ENCODE peak calls at places on chromosome 7, in seven cellular contexts. I is GM23248, T is A549, R is H1, W is GM23338, H is HCT116, V is neuronal stem cell. C is an unnamed sample.

GRCh38 chr7:47908726-47909125 is 39.5 kb downstream of the PKD1L1 start:
- DNase-seq in H (no peak), T (no peak), R (no peak), W (no peak), I (no peak), V (peak), C (no peak)

GRCh38 chr7:149005427-149006344 is 22.6 kb downstream of the PDIA4 start:
- DNase-seq in H (peak), I (peak), T (peak), R (peak), W (peak), V (peak), C (peak)

GRCh38 chr7:108972009-108972408 is 402.3 kb downstream of the DNAJB9 start:
- DNase-seq in V (no peak), H (no peak), W (no peak), I (no peak), R (no peak), T (no peak), C (no peak)

GRCh38 chr7:125775319-125775718 is 845.7 kb upstream of the POT1 start:
- DNase-seq in V (no peak), T (no peak), W (no peak), R (no peak), I (no peak), H (no peak), C (no peak)

GRCh38 chr7:17307033-17307432 is 8.6 kb downstream of the AHR start:
- DNase-seq in I (peak), W (no peak), H (no peak), V (no peak), T (no peak), R (no peak), C (peak)

GRCh38 chr7:87398441-87398840 is 53.0 kb downstream of the CROT start:
- DNase-seq in V (no peak), W (no peak), T (no peak), R (no peak), I (peak), H (no peak), C (peak)

GRCh38 chr7:150388306-150388705 is 9.2 kb downstream of the ZNF775 start:
- DNase-seq in H (no peak), R (no peak), V (no peak), T (no peak), I (no peak), W (no peak), C (no peak)

GRCh38 chr7:132930881-132931280 is 151.0 kb downstream of the CHCHD3 start:
- DNase-seq in V (peak), H (no peak), T (peak), R (no peak), I (no peak), W (peak), C (no peak)

GRCh38 chr7:116423499-116423898 is 76.0 kb upstream of the CAV2 start:
- DNase-seq in H (no peak), T (no peak), I (no peak), V (no peak), W (no peak), R (no peak), C (no peak)

GRCh38 chr7:99305473-99306260 is 20.0 kb upstream of the ARPC1A start:
- DNase-seq in H (no peak), T (no peak), W (no peak), I (peak), V (no peak), R (no peak), C (no peak)

GRCh38 chr7:16730937-16731336 is 22.6 kb upstream of the TSPAN13 start:
- DNase-seq in I (no peak), H (no peak), V (no peak), W (no peak), R (no peak), T (no peak), C (no peak)

GRCh38 chr7:6564091-6564770 is 13.0 kb upstream of the GRID2IP start:
- DNase-seq in T (no peak), V (no peak), R (no peak), H (no peak), I (peak), W (no peak), C (no peak)

GRCh38 chr7:157683251-157684156 is 346.7 kb downstream of the DNAJB6 start:
- DNase-seq in V (peak), H (no peak), T (no peak), I (no peak), R (no peak), W (no peak), C (no peak)

GRCh38 chr7:13990319-13990983 is 985 bp upstream of the ETV1 start:
- DNase-seq in R (no peak), H (no peak), W (peak), T (peak), I (peak), V (peak), C (peak)

GRCh38 chr7:24587853-24588252 is 14.6 kb downstream of the PALS2 start:
- DNase-seq in V (peak), R (no peak), T (peak), I (peak), W (peak), H (no peak), C (peak)

GRCh38 chr7:95367606-95368005 is 28.6 kb downstream of the PON3 start:
- DNase-seq in I (no peak), H (no peak), V (no peak), R (no peak), T (no peak), W (no peak), C (no peak)

GRCh38 chr7:92250603-92251002 is 4.8 kb downstream of the ANKIB1 start:
- DNase-seq in I (no peak), W (no peak), R (no peak), H (no peak), V (no peak), T (no peak), C (no peak)

GRCh38 chr7:471191-471865 is 48.3 kb downstream of the PDGFA start:
- DNase-seq in T (no peak), I (no peak), V (no peak), W (no peak), R (no peak), H (no peak), C (no peak)

GRCh38 chr7:3112499-3113134 is 69.0 kb upstream of the CARD11 start:
- DNase-seq in I (no peak), R (no peak), V (no peak), H (no peak), W (no peak), T (no peak), C (no peak)

GRCh38 chr7:41027428-41028115 is 675.3 kb downstream of the INHBA start:
- DNase-seq in T (peak), I (peak), H (no peak), W (no peak), V (no peak), R (no peak), C (peak)

GRCh38 chr7:100679927-100680588 is 6.5 kb downstream of the GNB2 start:
- DNase-seq in I (peak), R (no peak), V (no peak), H (no peak), W (peak), T (peak), C (peak)

GRCh38 chr7:36894190-36894589 is 169.9 kb upstream of the AOAH start:
- DNase-seq in W (no peak), H (no peak), V (no peak), I (no peak), T (no peak), R (no peak), C (no peak)

GRCh38 chr7:151592868-151593486 is 73.3 kb upstream of the RHEB start:
- DNase-seq in W (no peak), V (no peak), R (no peak), H (peak), T (peak), I (peak), C (peak)
- H3K4me2 ChIP-seq in W (no peak), V (no peak), R (no peak), H (peak), T (peak), I (peak), C (no peak)

DNA sequence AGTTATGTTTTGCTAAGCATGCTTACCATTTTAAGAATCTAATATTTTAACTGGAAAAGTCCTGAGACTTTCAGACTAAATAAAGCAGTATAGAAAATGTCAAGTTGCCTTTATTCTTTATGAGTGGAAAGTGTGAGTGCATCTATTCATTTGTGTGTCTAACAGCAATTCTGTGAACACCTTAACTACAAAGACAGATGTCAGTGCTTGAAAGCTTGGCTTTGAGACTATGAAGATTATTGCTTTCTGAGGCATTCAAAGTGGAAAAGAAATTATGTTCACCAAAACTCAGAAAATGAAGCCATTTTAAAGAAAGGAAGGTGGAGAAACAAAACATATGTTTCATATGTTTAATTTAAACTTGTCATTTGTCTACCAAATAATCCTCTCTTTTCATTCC is 294.5 kb upstream of the SEMA3C start:
- DNase-seq in R (no peak), H (no peak), T (no peak), I (no peak), W (no peak), V (no peak), C (no peak)
- H3K4me2 ChIP-seq in R (no peak), H (no peak), T (no peak), I (no peak), W (no peak), V (no peak), C (no peak)

GRCh38 chr7:141960687-141961422 is 12.7 kb downstream of the TAS2R38 start:
- DNase-seq in V (no peak), R (no peak), W (no peak), H (no peak), T (no peak), I (no peak), C (no peak)
- H3K4me2 ChIP-seq in V (no peak), R (no peak), W (no peak), H (no peak), T (no peak), I (no peak), C (no peak)

GRCh38 chr7:27166475-27167169 is 1.3 kb upstream of the HOXA9 start:
- DNase-seq in H (no peak), T (no peak), V (no peak), I (peak), R (no peak), W (peak), C (no peak)
- H3K4me2 ChIP-seq in H (peak), T (no peak), V (no peak), I (peak), R (no peak), W (no peak), C (no peak)

GRCh38 chr7:106600569-106601373 is 60.2 kb downstream of the CCDC71L start:
- DNase-seq in V (no peak), H (no peak), T (no peak), I (no peak), W (no peak), R (no peak), C (peak)

GRCh38 chr7:106598663-106599342 is 62.2 kb downstream of the CCDC71L start:
- DNase-seq in I (peak), R (peak), H (peak), T (peak), W (peak), V (peak), C (peak)

GRCh38 chr7:106597014-106597413 is 63.9 kb downstream of the CCDC71L start:
- DNase-seq in H (no peak), R (no peak), W (no peak), I (no peak), T (no peak), V (no peak), C (no peak)

GRCh38 chr7:106597751-106598619 is 63.0 kb downstream of the CCDC71L start:
- DNase-seq in R (no peak), T (no peak), I (no peak), V (no peak), H (no peak), W (no peak), C (no peak)

DNA sequence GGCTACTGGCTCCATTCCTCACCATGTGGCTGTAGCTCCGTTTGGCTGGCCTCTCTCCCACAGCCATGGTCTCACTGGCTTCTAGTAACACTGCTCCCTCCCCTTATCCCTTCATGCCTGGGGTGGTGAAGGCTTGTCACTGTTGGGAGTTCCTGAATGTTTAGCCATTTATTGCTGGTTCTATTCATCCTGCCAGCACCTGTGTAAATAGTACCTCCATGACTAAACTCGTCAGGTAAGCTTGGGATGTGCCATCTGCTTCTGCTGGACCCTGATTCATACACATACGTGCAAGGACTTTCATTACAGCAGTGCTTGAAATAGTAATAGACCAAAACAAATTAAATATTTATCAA is 61.6 kb downstream of the CCDC71L start:
- DNase-seq in R (no peak), V (no peak), H (no peak), T (no peak), I (no peak), W (no peak), C (peak)
- H3K4me2 ChIP-seq in R (no peak), V (no peak), H (no peak), T (peak), I (no peak), W (no peak), C (no peak)

GRCh38 chr7:102320601-102321350 is 34.1 kb downstream of the SH2B2 start:
- DNase-seq in T (no peak), V (no peak), R (no peak), I (no peak), H (no peak), W (no peak), C (no peak)
- H3K4me2 ChIP-seq in T (no peak), V (no peak), R (peak), I (no peak), H (no peak), W (peak), C (peak)

DNA sequence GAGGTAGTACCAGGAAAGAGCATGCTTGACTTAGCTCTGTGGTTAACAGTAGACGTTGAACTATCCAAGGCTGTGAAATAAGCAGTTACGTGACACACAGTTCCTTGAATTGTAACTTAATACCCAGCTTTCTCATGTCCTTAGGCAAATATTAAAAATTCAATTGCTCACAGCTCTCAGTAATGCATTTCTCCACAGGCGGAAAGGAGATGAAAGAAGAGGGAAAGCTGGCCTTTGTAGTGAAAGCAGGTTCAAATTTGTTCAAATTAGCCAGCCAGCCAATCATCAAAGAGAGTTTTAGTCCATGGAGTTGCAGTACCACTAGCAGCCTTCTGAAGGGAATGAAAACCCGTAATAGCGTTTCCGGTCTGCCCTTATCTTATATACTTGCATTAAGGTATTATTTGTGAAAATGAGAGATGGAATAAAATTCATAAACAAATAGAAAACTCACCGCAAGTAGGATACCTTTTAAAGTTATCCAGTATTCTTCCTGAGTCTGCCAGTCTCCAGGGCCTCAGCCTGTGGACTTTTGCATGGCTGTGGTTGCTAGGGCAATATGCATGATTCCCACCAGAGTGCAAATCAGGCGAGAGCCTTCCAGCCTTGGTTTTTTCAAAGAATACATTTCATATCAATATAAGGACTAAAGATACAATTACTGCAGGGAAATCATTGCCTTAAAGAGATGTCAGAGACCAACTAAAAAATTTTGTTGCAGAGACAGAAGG is 795.5 kb downstream of the TNS3 start:
- DNase-seq in I (peak), R (no peak), W (peak), T (peak), V (no peak), H (no peak), C (no peak)
- H3K4me2 ChIP-seq in I (no peak), R (no peak), W (no peak), T (peak), V (no peak), H (no peak), C (no peak)

DNA sequence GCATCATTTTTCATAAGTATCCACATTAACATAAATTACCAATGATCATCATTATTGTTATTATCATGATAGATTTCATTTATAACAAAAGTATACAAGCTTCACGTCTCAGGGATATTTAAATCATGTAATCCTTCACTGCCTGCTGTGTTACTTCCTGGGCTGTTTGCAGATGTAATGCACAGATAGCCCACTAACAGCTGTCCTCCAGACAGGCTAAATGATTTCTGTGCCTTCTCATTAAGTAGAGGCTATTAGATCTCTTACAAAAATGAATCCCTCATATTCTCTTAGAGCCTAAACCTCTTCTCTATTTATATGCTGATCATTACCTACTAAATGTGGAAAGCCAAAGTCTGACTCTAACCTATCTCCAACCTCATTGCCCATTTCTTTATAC is 9.3 kb downstream of the PCLO start:
- DNase-seq in R (no peak), I (no peak), V (no peak), T (no peak), W (no peak), H (no peak), C (no peak)
- H3K4me2 ChIP-seq in R (no peak), I (no peak), V (no peak), T (no peak), W (no peak), H (no peak), C (no peak)